ENCODE peak calls at places on chromosomes 5 and 9, in seven cellular contexts. G, H, D, Z, N, X and Q are unnamed samples.

GRCh38 chr5:68383888-68384310 is 168.3 kb downstream of the PIK3R1 start:
- DNase-seq in N (peak; percentile 55), Z (no peak), G (no peak), H (no peak), X (no peak), D (no peak), Q (peak; percentile 46)

GRCh38 chr9:122131401-122131921 is 28.1 kb downstream of the NDUFA8 start:
- DNase-seq in X (no peak), H (no peak), Z (no peak), N (no peak), G (no peak), D (no peak), Q (peak; percentile 25)

GRCh38 chr9:73183917-73184861 is 32.5 kb downstream of the ANXA1 start:
- DNase-seq in Z (peak; percentile 69), D (peak; percentile 72), H (no peak), G (no peak), X (no peak), N (no peak), Q (peak; percentile 63)

GRCh38 chr9:78612089-78612488 is 315.2 kb downstream of the PSAT1 start:
- DNase-seq in X (no peak), D (no peak), N (no peak), H (no peak), Z (no peak), G (no peak), Q (peak; percentile 47)

GRCh38 chr5:55680353-55680752 is 31.8 kb downstream of the SLC38A9 start:
- DNase-seq in X (no peak), D (no peak), Z (no peak), N (no peak), G (no peak), H (no peak), Q (no peak)

GRCh38 chr9:131608469-131609115 is 63.3 kb downstream of the PRRT1B start:
- DNase-seq in X (peak; percentile 55), Z (peak; percentile 92), G (no peak), N (no peak), D (peak; percentile 92), H (peak; percentile 38), Q (peak; percentile 86)

GRCh38 chr9:90069107-90069506 is 464.3 kb downstream of the GADD45G start:
- DNase-seq in N (no peak), G (no peak), Z (no peak), H (no peak), D (no peak), X (no peak), Q (no peak)

GRCh38 chr5:107294151-107294550 is 376.6 kb downstream of the EFNA5 start:
- DNase-seq in G (no peak), H (no peak), X (no peak), N (no peak), D (no peak), Z (no peak), Q (no peak)

GRCh38 chr5:125152461-125153189 is 406.2 kb upstream of the ZNF608 start:
- DNase-seq in D (no peak), X (no peak), Z (no peak), H (no peak), G (no peak), N (no peak), Q (no peak)

GRCh38 chr9:38141751-38142150 is 72.7 kb upstream of the SHB start:
- DNase-seq in N (no peak), Z (peak; percentile 69), X (peak; percentile 44), H (no peak), D (peak; percentile 63), G (no peak), Q (peak; percentile 56)

GRCh38 chr9:111740739-111741138 is 54.0 kb downstream of the SHOC1 start:
- DNase-seq in X (no peak), G (no peak), D (no peak), Z (no peak), H (no peak), N (no peak), Q (no peak)

GRCh38 chr9:133960568-133961129 is 31.5 kb downstream of the VAV2 start:
- DNase-seq in H (no peak), G (no peak), X (no peak), D (peak; percentile 56), N (peak; percentile 46), Z (peak; percentile 48), Q (peak; percentile 18)

GRCh38 chr5:177359451-177359851 is 1.7 kb downstream of the RGS14 start:
- DNase-seq in H (no peak), Z (no peak), D (no peak), G (no peak), N (no peak), X (no peak), Q (no peak)

GRCh38 chr9:137176302-137177182 is 4.7 kb upstream of the TMEM210 start:
- DNase-seq in G (no peak), N (peak; percentile 51), X (no peak), D (peak; percentile 46), Z (peak; percentile 47), H (no peak), Q (peak; percentile 37)

GRCh38 chr5:136082390-136083193 is 50.1 kb upstream of the SMAD5 start:
- DNase-seq in G (peak; percentile 36), X (peak; percentile 59), Z (peak; percentile 86), D (peak; percentile 86), H (peak; percentile 69), N (peak; percentile 91), Q (peak; percentile 65)

GRCh38 chr9:13524245-13524644 is 244.8 kb upstream of the MPDZ start:
- DNase-seq in D (no peak), H (no peak), N (no peak), X (no peak), Z (peak; percentile 22), G (no peak), Q (peak; percentile 15)

GRCh38 chr5:1199649-1200494 is 1.5 kb upstream of the SLC6A19 start:
- DNase-seq in D (no peak), N (no peak), G (no peak), Z (peak; percentile 8), X (no peak), H (no peak), Q (no peak)

DNA sequence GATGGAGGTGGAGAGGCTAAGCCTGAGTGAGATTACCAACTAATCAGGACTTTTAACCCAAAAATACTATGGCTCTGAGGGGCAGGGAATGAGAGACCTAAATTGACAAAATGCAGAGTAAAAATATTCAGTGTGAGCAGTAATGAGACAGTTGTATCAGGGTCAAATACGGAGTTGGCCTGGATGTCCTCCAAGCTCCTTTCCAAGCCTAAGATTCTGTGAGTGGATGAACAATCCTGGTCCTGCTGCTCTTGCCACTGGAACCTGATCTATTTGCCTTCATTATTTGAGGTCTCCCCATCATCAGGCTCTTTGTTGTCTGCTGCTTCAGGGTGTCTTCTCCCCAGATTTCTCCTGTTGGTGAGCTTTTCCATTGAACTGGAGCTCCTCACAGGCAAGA is 1.1 kb downstream of the PDCD1LG2 start:
- DNase-seq in D (no peak), Z (no peak), G (no peak), H (no peak), N (no peak), X (no peak), Q (no peak)
- H3K4me3 ChIP-seq in D (peak overlapping the region; percentile 30), Z (no peak overlapping the region), G (no peak overlapping the region), H (no peak overlapping the region), N (no peak overlapping the region), X (peak overlapping the region; percentile 40), Q (no peak overlapping the region)

GRCh38 chr5:53994148-53994547 is 316.2 kb downstream of the ARL15 start:
- DNase-seq in G (no peak), N (no peak), Z (peak; percentile 79), D (peak; percentile 63), H (no peak), X (no peak), Q (peak; percentile 71)

GRCh38 chr5:53996008-53996407 is 314.4 kb downstream of the ARL15 start:
- DNase-seq in N (no peak), D (no peak), H (no peak), Z (no peak), X (no peak), G (no peak), Q (no peak)

GRCh38 chr5:53987091-53987490 is 323.3 kb downstream of the ARL15 start:
- DNase-seq in D (no peak), G (no peak), N (no peak), H (no peak), Z (no peak), X (no peak), Q (no peak)

DNA sequence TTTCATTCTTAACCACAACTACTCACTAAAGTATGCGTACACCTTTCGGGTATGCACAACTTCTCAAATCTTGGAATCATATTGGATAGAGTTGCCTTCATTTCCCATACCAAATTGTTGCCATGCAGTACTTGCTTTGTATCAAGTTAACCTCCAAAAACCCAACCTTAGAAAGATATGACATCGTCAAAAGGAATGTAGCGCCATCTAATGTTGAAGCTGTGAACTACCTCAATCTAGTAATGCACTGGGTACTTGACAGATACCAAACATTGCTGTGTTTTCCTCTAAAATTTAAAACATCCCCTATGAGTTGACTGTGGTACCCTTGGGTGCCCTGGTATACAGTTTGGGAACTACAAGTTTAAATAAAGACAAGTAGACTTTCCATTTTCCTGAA is 318.4 kb downstream of the ARL15 start:
- DNase-seq in N (no peak), H (no peak), D (peak; percentile 30), Z (peak; percentile 58), G (no peak), X (no peak), Q (no peak)
- TF ChIP-seq CTCF in N (no peak), H (no peak), D (peak; percentile 46), Z (peak; percentile 52), G (no peak), X (peak; percentile 44), Q (peak; percentile 21)

DNA sequence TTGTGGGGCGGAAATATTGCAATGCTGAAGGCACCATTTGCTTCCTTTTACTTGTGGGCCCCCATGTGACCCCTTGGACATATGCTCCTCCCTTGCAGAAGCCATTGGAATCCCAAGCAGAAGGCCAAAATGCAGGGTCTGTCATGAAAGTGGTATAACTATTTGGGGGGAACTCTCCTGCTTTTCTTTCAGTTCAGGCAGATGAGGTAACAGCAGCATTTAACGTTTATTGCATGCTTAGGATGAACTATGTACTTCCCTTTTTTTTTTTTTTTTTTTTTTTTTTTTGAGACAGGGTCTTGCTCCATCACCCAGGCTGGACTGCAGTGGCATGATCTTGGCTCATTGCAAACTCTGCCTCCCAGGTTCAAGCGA is 7.8 kb downstream of the FOXI1 start:
- DNase-seq in N (no peak), Z (no peak), D (no peak), G (no peak), H (no peak), X (no peak), Q (no peak)
- H3K4me3 ChIP-seq in N (no peak overlapping the region), Z (no peak overlapping the region), D (no peak overlapping the region), G (no peak overlapping the region), H (no peak overlapping the region), X (no peak overlapping the region), Q (no peak overlapping the region)

GRCh38 chr5:91104062-91104448 is 279.1 kb downstream of the ARRDC3 start:
- DNase-seq in D (no peak), Z (no peak), X (no peak), N (no peak), H (no peak), G (no peak), Q (no peak)

GRCh38 chr5:91095786-91096380 is 287.2 kb downstream of the ARRDC3 start:
- DNase-seq in D (no peak), G (no peak), Z (no peak), N (no peak), X (no peak), H (no peak), Q (no peak)

GRCh38 chr5:91103353-91104061 is 279.6 kb downstream of the ARRDC3 start:
- DNase-seq in G (no peak), Z (peak; percentile 69), N (no peak), D (peak; percentile 64), X (no peak), H (no peak), Q (peak; percentile 57)

GRCh38 chr5:91098581-91098980 is 284.5 kb downstream of the ARRDC3 start:
- DNase-seq in H (no peak), Z (no peak), N (no peak), G (no peak), D (peak; percentile 31), X (no peak), Q (no peak)

GRCh38 chr5:91101777-91102379 is 281.2 kb downstream of the ARRDC3 start:
- DNase-seq in G (peak; percentile 24), X (peak; percentile 76), Z (peak; percentile 92), N (peak; percentile 80), H (peak; percentile 56), D (peak; percentile 92), Q (peak; percentile 71)
- TF ChIP-seq CTCF in G (no peak), X (peak; percentile 73), Z (peak; percentile 77), N (peak; percentile 60), H (peak; percentile 73), D (peak; percentile 74), Q (peak; percentile 80)